ENCODE peak calls at places on chromosomes 11 and 22, in ten cellular contexts. Y is astrocyte of the spinal cord, B is adrenal gland, F is HCT116, R is left ventricle myocardium inferior, L is heart right ventricle, S is right atrium auricular region, A is IMR-90, U is GM12865, O is mesenchymal stem cell. E is an unnamed sample.

GRCh38 chr11:78312712-78313111 is 104.9 kb downstream of the GAB2 start:
- DNase-seq in Y (no peak), A (no peak), U (peak; percentile 69), L (no peak), F (no peak), S (no peak), O (no peak), B (no peak), R (no peak), E (no peak)

GRCh38 chr11:46382644-46383403 is 1.4 kb downstream of the MDK start:
- DNase-seq in Y (no peak), A (peak; percentile 46), L (no peak), R (no peak), S (no peak), F (no peak), U (no peak), B (no peak), O (peak; percentile 60), E (no peak)

GRCh38 chr11:134614141-134614540 is 202.1 kb upstream of the B3GAT1 start:
- DNase-seq in B (no peak), O (no peak), F (no peak), L (no peak), Y (no peak), R (no peak), A (no peak), U (no peak), S (no peak), E (no peak)

GRCh38 chr11:134034496-134035381 is 34.1 kb upstream of the JAM3 start:
- DNase-seq in S (no peak), Y (no peak), B (peak; percentile 76), R (no peak), A (no peak), F (no peak), O (no peak), L (no peak), U (no peak), E (no peak)

GRCh38 chr11:61546663-61547062 is 34.2 kb downstream of the SYT7 start:
- DNase-seq in L (no peak), A (no peak), U (no peak), Y (no peak), F (no peak), O (no peak), R (no peak), B (no peak), S (no peak), E (no peak)

GRCh38 chr22:50627452-50627913 is 469 bp downstream of the ARSA start:
- DNase-seq in R (no peak), F (no peak), A (no peak), U (peak; percentile 20), S (no peak), Y (no peak), O (peak; percentile 24), B (no peak), L (peak; percentile 40), E (no peak)

GRCh38 chr22:26797910-26798309 is 140.5 kb downstream of the MIAT start:
- DNase-seq in B (no peak), L (no peak), A (no peak), S (no peak), U (peak; percentile 20), F (peak; percentile 6), O (no peak), R (no peak), Y (no peak), E (no peak)

GRCh38 chr11:78078218-78079167 is 1.2 kb downstream of the NDUFC2 start:
- DNase-seq in Y (no peak), B (no peak), A (no peak), O (peak; percentile 12), U (peak; percentile 12), F (no peak), L (no peak), S (no peak), R (no peak), E (no peak)

GRCh38 chr11:67119577-67120391 is 721 bp downstream of the KDM2A start:
- DNase-seq in A (no peak), L (peak; percentile 23), U (peak; percentile 42), R (no peak), O (peak; percentile 41), B (peak; percentile 64), S (no peak), Y (no peak), F (no peak), E (no peak)

GRCh38 chr11:19187880-19188279 is 13.9 kb downstream of the CSRP3 start:
- DNase-seq in R (no peak), O (no peak), S (no peak), B (no peak), F (no peak), L (no peak), U (no peak), Y (no peak), A (no peak), E (no peak)

GRCh38 chr11:62392944-62393628 is 25.7 kb upstream of the SCGB1A1 start:
- DNase-seq in B (no peak), L (no peak), O (no peak), U (peak; percentile 62), Y (no peak), F (peak; percentile 43), A (no peak), S (no peak), R (no peak), E (no peak)

DNA sequence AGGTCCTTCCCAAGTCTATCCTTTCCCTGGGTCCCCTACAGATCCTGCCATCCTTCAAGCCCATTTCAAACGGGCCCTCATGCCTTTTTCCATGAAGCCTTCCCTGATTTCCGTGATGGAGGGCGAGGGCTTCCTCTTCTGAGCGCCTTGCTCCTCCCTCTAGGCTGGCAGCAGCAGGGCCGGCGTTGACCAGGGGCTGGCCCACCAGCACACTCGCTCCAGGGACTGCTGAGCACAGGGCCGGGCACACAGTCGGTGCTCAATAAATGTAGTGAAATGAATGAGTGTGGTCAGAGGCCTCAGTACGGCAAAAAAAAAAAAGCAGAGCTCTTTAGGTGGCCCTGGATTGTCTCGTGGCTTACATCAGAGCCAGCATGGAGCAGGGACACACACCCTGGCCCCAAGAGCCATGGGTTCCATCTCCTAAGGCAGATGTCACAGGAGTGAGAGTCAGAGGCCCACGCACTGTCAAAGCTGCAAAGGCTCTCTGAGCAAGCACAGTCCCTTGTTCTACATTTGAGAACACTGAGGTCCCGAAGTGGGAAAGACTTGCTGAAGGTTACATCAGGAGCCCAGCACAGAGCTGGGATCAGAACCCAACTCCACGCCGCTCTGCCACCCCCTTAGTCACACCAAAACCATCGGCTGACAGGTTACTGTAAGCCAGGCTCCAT is 3.1 kb downstream of the IL2RB start:
- DNase-seq in R (no peak), B (no peak), S (no peak), U (no peak), L (no peak), O (no peak), Y (no peak), A (no peak), F (no peak), E (no peak)
- H3K4me3 ChIP-seq in R (no peak overlapping the region), B (no peak overlapping the region), S (no peak overlapping the region), U (peak overlapping the region; percentile 97), L (no peak overlapping the region), O (no peak overlapping the region), Y (no peak overlapping the region), A (no peak overlapping the region), F (no peak overlapping the region), E (no peak overlapping the region)

DNA sequence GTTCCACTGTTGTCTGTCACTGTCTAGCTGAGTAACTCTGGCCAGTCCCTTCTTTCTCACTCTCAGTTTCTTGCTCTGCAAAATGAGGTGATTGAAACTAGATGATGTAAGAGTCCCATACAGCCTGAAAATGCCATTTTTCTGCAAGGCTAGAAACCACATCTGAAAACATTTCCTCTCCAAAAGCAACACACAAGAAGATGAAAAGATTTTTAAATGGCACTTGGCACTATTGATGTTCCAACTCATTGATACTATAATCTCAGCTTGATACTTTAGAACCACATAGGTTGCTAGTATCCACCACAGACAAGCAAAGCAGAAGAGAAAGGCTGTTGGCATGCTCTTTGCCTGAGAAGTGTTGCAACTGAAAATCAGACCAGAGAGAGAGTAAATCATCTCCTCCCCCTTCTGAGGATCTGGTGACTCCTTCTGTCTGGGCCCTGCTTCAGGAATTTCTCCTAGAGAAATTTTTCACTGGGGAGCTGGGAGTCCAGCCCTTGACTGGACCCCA is 1217.9 kb downstream of the LRRC4C start:
- DNase-seq in O (peak; percentile 82), A (no peak), F (no peak), U (peak; percentile 76), R (no peak), L (no peak), Y (peak; percentile 70), S (peak; percentile 60), B (no peak), E (no peak)
- H3K4me3 ChIP-seq in O (no peak overlapping the region), A (no peak overlapping the region), F (no peak overlapping the region), U (no peak overlapping the region), R (no peak overlapping the region), L (no peak overlapping the region), Y (no peak overlapping the region), S (no peak overlapping the region), B (no peak overlapping the region), E (no peak overlapping the region)

GRCh38 chr11:578276-579035 is 2.2 kb downstream of the PHRF1 start:
- DNase-seq in R (no peak), Y (no peak), F (no peak), L (no peak), B (no peak), U (no peak), A (no peak), O (no peak), S (no peak), E (no peak)
- H3K4me3 ChIP-seq in R (peak overlapping the region; percentile 79), Y (no peak overlapping the region), F (peak overlapping the region; percentile 97), L (peak overlapping the region; percentile 87), B (no peak overlapping the region), U (peak overlapping the region; percentile 92), A (no peak overlapping the region), O (no peak overlapping the region), S (no peak overlapping the region), E (peak overlapping the region; percentile 85)

GRCh38 chr11:111923351-111923788 is 4.7 kb downstream of the C11orf52 start:
- DNase-seq in B (no peak), A (peak; percentile 48), U (no peak), Y (peak; percentile 36), S (peak; percentile 56), R (no peak), F (no peak), O (peak; percentile 66), L (no peak), E (no peak)

GRCh38 chr11:111923951-111924350 is 5.2 kb downstream of the C11orf52 start:
- DNase-seq in O (peak; percentile 38), L (no peak), R (no peak), Y (no peak), S (no peak), F (no peak), B (no peak), A (no peak), U (no peak), E (no peak)

GRCh38 chr11:111920908-111921307 is 2.2 kb downstream of the C11orf52 start:
- DNase-seq in S (no peak), L (no peak), B (no peak), U (no peak), R (no peak), Y (no peak), O (no peak), F (no peak), A (no peak), E (no peak)

GRCh38 chr11:111925953-111926352 is 7.2 kb downstream of the C11orf52 start:
- DNase-seq in S (no peak), R (no peak), B (no peak), L (no peak), U (no peak), O (no peak), F (no peak), Y (no peak), A (no peak), E (no peak)

DNA sequence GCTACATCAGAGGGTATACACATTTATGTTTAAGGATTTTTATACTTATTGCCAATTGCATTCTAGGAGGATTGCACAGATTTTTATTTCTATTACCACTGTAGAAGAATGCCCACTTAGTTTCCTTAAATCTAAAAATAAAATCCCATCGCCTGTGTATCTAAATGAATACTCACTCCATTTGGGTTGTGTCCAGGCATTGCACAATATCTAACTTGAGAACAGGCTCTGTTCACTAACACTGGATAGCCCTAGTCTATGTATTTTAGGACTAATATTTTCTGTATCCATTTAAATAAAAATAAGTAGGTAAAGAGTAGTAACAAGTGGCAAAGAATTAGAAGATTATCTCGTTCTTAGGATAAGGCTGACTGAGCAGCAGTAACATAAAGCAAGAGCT is 4.1 kb downstream of the C11orf52 start:
- DNase-seq in B (no peak), R (no peak), A (peak; percentile 89), Y (peak; percentile 76), S (no peak), O (peak; percentile 81), L (no peak), F (no peak), U (no peak), E (no peak)
- H3K4me3 ChIP-seq in B (no peak overlapping the region), R (peak overlapping the region; percentile 52), A (no peak overlapping the region), Y (no peak overlapping the region), S (peak overlapping the region; percentile 4), O (no peak overlapping the region), L (peak overlapping the region; percentile 24), F (no peak overlapping the region), U (no peak overlapping the region), E (peak overlapping the region; percentile 46)

E was measured in coronary artery.